ENCODE peak calls at places on chromosomes 2 and 18, in ten cellular contexts. C is kidney, T is heart left ventricle, L is brain microvascular endothelial cell, K is IMR-90, F is lower lobe of right lung, P is BE2C, H is AG10803, N is psoas muscle, M is PC-3. B is an unnamed sample.

GRCh38 chr2:118300807-118301206 is 212.5 kb downstream of the INSIG2 start:
- DNase-seq in N (no peak), M (peak), L (no peak), F (no peak), P (no peak), T (no peak), K (no peak), C (no peak), H (peak), B (no peak)

GRCh38 chr2:68330691-68331090 is 10.9 kb upstream of the CNRIP1 start:
- DNase-seq in K (peak), H (no peak), F (no peak), P (no peak), M (peak), C (no peak), T (no peak), L (peak), N (no peak), B (peak)

GRCh38 chr18:78238404-78239089 is 741.1 kb upstream of the SALL3 start:
- DNase-seq in H (no peak), F (no peak), K (no peak), L (no peak), P (peak), N (no peak), C (no peak), M (no peak), T (no peak), B (no peak)

GRCh38 chr2:30679416-30680088 is 127.7 kb downstream of the CAPN13 start:
- DNase-seq in H (peak), T (no peak), L (peak), M (no peak), F (no peak), N (no peak), C (no peak), P (no peak), K (peak), B (no peak)

GRCh38 chr18:3478262-3478978 is 28.4 kb downstream of the TGIF1 start:
- DNase-seq in T (no peak), L (no peak), C (no peak), P (no peak), N (no peak), H (peak), F (no peak), K (no peak), M (peak), B (peak)

GRCh38 chr2:26767894-26768487 is 3.9 kb downstream of the SLC35F6 start:
- DNase-seq in P (no peak), M (no peak), F (no peak), C (no peak), L (no peak), K (no peak), N (no peak), H (no peak), T (no peak), B (no peak)

GRCh38 chr2:56121995-56122394 is 61.8 kb upstream of the CCDC85A start:
- DNase-seq in C (no peak), T (no peak), M (no peak), K (no peak), P (no peak), H (no peak), L (no peak), N (no peak), F (no peak), B (no peak)

GRCh38 chr2:217933326-217933993 is 69.3 kb downstream of the TNS1 start:
- DNase-seq in P (no peak), L (no peak), H (no peak), T (peak), M (no peak), N (peak), C (peak), K (no peak), F (peak), B (no peak)

GRCh38 chr18:6009751-6010150 is 114.4 kb upstream of the TMEM200C start:
- DNase-seq in F (no peak), M (peak), L (no peak), T (no peak), H (no peak), C (no peak), N (no peak), P (no peak), K (peak), B (peak)

GRCh38 chr2:168929031-168929430 is 27.9 kb downstream of the G6PC2 start:
- DNase-seq in T (no peak), K (no peak), F (no peak), C (no peak), N (no peak), M (no peak), H (no peak), L (peak), P (no peak), B (peak)

GRCh38 chr2:30934071-30934470 is 126.8 kb upstream of the CAPN13 start:
- DNase-seq in P (no peak), M (no peak), T (no peak), K (no peak), L (no peak), N (no peak), F (no peak), C (no peak), H (no peak), B (no peak)

GRCh38 chr2:213246665-213247281 is 37.5 kb upstream of the SPAG16 start:
- DNase-seq in K (peak), F (no peak), C (no peak), P (peak), L (no peak), N (no peak), T (no peak), M (peak), H (peak), B (peak)

GRCh38 chr18:4236940-4237686 is 218.0 kb downstream of the DLGAP1 start:
- DNase-seq in M (no peak), K (no peak), C (no peak), N (no peak), P (no peak), F (no peak), T (no peak), L (no peak), H (no peak), B (no peak)

GRCh38 chr2:128324897-128325410 is 6.3 kb upstream of the HS6ST1 start:
- DNase-seq in K (no peak), P (no peak), M (no peak), C (no peak), L (no peak), H (no peak), F (no peak), T (no peak), N (no peak), B (no peak)

GRCh38 chr18:46096651-46097300 is 1.3 kb downstream of the ATP5F1A start:
- DNase-seq in K (no peak), N (no peak), M (no peak), F (no peak), P (no peak), L (no peak), H (no peak), T (no peak), C (no peak), B (peak)

GRCh38 chr2:221569342-221570278 is 2.5 kb downstream of the EPHA4 start:
- DNase-seq in P (no peak), C (no peak), N (no peak), K (no peak), F (no peak), H (no peak), T (no peak), L (no peak), M (no peak), B (no peak)

GRCh38 chr2:108965540-108966299 is 23.3 kb downstream of the EDAR start:
- DNase-seq in P (no peak), M (peak), H (no peak), T (no peak), F (no peak), K (no peak), N (no peak), L (no peak), C (no peak), B (no peak)

GRCh38 chr2:8088810-8089209 is 593.0 kb upstream of the ID2 start:
- DNase-seq in C (no peak), M (no peak), N (no peak), H (no peak), K (no peak), F (no peak), T (no peak), P (no peak), L (no peak), B (no peak)

GRCh38 chr2:28484835-28485234 is 11.0 kb upstream of the PLB1 start:
- DNase-seq in P (no peak), H (no peak), F (no peak), M (no peak), L (no peak), C (no peak), K (no peak), T (no peak), N (no peak), B (no peak)

GRCh38 chr2:219123356-219124143 is 37.1 kb downstream of the NHEJ1 start:
- DNase-seq in N (no peak), M (no peak), L (no peak), P (no peak), K (no peak), H (no peak), T (no peak), C (no peak), F (no peak), B (no peak)

GRCh38 chr18:73653251-73653650 is 494.4 kb downstream of the FBXO15 start:
- DNase-seq in P (no peak), M (no peak), T (no peak), K (no peak), L (no peak), N (no peak), F (no peak), C (no peak), H (no peak), B (no peak)

GRCh38 chr18:53819671-53820070 is 404.8 kb downstream of the MBD2 start:
- DNase-seq in F (peak), N (no peak), C (no peak), H (no peak), M (no peak), L (no peak), K (no peak), T (no peak), P (no peak), B (no peak)

GRCh38 chr18:62510744-62511143 is 12.1 kb upstream of the ZCCHC2 start:
- DNase-seq in H (no peak), N (no peak), C (no peak), T (no peak), K (no peak), M (no peak), P (no peak), L (no peak), F (no peak), B (no peak)

GRCh38 chr2:232511336-232511863 is 8.8 kb upstream of the PRSS56 start:
- DNase-seq in N (no peak), F (no peak), T (no peak), C (no peak), K (no peak), P (peak), L (no peak), M (no peak), H (no peak), B (no peak)

GRCh38 chr2:232504438-232504837 is 15.8 kb upstream of the PRSS56 start:
- DNase-seq in M (no peak), L (no peak), N (no peak), F (no peak), H (no peak), C (no peak), K (no peak), P (no peak), T (no peak), B (no peak)

GRCh38 chr2:232506713-232507112 is 13.5 kb upstream of the PRSS56 start:
- DNase-seq in C (no peak), T (no peak), K (no peak), H (no peak), L (no peak), P (peak), M (no peak), F (no peak), N (no peak), B (no peak)

GRCh38 chr2:232505805-232506360 is 14.3 kb upstream of the PRSS56 start:
- DNase-seq in H (no peak), K (no peak), N (no peak), C (no peak), M (no peak), T (no peak), L (no peak), F (no peak), P (peak), B (no peak)

DNA sequence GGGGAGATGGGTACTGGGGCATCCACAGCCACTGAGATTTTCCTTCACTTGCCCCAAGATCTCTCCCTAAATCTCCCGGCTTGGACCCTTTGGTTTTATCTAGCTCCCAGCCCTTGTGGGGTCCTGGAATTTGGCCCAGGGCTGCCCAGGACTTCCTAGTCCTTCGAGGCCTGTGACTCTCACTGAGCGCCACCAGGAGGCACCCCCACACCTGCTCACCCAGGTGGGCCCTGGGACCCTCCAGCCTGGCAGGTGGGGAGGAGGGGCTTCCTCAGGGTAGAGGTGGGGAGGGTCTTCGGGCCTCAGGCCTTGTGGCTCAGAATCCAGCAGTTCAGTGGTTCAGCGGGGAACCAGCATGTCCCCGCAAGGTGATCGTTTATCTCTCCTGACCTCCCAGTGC is 11.9 kb upstream of the PRSS56 start:
- DNase-seq in L (no peak), P (no peak), C (no peak), N (no peak), K (no peak), M (no peak), F (no peak), H (no peak), T (no peak), B (no peak)
- TF ChIP-seq CTCF in L (peak), P (no peak), C (no peak), N (no peak), K (no peak), M (no peak), F (no peak), H (no peak), T (no peak), B (no peak)

GRCh38 chr2:222835142-222835822 is 25.6 kb upstream of the ACSL3 start:
- DNase-seq in N (no peak), P (no peak), M (peak), K (no peak), L (no peak), C (no peak), T (no peak), H (no peak), F (no peak), B (peak)
- H3K4me3 ChIP-seq in N (no peak), P (no peak), M (no peak), K (no peak), L (no peak), C (no peak), T (no peak), H (no peak), F (no peak), B (no peak)

DNA sequence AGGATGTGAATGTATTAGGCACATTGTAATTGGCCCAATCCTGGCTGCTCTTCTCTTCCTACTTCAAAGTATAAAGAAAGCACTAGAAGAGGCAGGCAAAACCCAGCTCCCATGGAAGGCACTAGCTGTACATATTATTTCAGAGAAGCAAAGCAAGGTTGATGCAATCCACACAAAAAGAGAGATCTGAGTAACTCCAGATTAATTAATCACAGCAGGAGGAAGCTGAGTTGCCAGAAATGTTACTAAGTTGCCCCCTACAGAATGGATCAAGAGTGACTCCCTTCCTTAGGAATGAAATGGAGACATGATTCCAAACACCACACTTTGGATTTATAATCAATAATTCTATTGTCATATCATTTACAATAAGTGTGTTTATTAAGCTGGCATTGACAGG is 392.9 kb upstream of the LYPD1 start:
- DNase-seq in H (no peak), F (no peak), L (no peak), T (no peak), P (no peak), N (no peak), K (peak), M (no peak), C (no peak), B (no peak)
- TF ChIP-seq CTCF in H (no peak), F (no peak), L (no peak), T (no peak), P (no peak), N (no peak), K (no peak), M (no peak), C (no peak), B (no peak)

DNA sequence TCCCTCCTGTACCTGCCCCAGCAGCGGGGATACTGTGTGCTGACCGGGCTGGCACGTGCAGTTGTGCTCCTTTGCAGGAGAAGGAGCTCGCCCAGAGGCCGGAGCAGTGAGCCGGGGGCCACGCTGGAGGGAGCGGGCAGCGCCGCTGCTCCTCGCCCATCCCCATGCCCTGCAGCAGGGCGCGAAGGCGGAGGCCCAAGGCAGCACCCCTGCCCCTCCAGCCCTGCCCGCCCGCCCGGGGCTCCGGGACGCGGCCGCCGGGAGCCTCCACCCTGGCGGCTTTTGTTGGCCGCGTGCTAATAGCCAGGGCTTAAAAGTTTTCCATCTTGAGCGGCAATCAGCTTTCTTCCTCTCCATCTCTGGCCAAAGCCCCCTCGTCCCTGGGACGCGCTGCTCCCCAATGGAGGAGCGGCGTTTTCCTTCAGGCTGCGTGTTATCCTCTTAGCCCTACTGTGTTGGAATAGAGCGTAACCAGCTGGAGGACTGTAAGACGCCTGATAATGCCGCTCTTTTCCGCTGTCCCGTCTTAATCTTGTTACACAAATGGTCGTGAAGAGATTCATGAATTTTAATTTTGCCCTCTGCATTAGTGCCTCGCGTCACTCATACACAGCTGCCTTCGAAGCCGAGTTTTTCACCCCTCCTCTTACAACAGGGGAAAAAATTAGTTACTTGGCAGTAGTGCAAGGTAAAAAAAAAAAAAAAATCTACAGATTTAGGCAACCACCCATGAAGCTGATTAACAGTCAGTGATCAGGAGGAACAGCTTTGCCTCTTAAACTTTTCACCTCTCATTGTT is 172.9 kb upstream of the SIX3 start:
- DNase-seq in T (no peak), C (no peak), P (no peak), H (no peak), F (no peak), M (no peak), K (no peak), L (no peak), N (no peak), B (no peak)
- H3K4me3 ChIP-seq in T (peak), C (no peak), P (no peak), H (no peak), F (no peak), M (no peak), K (no peak), L (no peak), N (peak), B (no peak)

DNA sequence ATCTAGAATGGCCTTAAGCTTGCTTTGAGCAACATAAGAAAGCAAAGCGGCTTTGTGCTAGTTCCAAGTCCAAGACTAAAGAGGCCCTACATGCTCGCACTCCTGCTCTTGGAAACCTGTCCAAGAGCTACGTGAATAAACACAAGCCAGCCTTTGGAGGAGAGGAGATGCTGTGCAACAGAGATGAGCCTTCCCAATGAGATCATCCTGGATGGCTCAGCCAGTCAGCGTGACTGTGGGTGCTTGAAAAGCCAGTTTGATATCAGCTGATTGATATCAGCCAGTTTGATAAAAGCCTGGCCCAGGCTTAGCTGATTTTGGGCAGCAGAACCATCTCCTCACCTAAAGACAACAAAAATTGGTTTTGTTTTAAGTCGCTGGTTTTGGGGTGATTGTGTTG is 481.0 kb upstream of the DSEL start:
- DNase-seq in H (no peak), L (peak), M (no peak), K (no peak), P (no peak), N (no peak), T (no peak), F (no peak), C (no peak), B (peak)
- TF ChIP-seq CTCF in H (no peak), L (no peak), M (no peak), K (no peak), P (no peak), N (no peak), T (no peak), F (no peak), C (no peak), B (no peak)

DNA sequence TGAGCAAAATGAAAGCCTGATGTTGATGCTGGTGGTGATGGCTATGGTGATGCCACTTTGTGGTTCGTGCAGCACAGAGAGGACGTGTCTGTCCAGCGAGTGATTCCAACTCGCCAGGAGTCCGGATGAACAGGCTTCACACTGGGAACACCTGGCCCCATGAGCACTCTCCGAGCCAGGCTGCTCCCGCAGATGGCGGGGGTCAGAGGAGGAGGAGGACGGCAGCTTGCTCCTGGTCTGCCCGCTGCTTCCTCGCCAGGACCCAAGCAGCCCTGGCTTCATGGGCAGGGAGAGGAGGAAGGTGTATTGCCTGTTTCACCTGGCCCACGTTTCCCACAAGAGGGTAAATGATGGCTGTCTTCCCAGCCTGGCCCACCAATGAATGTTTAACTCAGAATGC is 121.6 kb downstream of the MTCL1 start:
- DNase-seq in H (no peak), N (no peak), L (no peak), T (no peak), K (no peak), M (no peak), F (no peak), C (no peak), P (no peak), B (no peak)
- H3K4me3 ChIP-seq in H (no peak), N (no peak), L (no peak), T (no peak), K (no peak), M (no peak), F (no peak), C (no peak), P (no peak), B (no peak)